ENCODE peak calls at places on chromosomes 13 and 19, in seven cellular contexts. One of them, this sample, is unnamed.

GRCh38 chr13:30551194-30551593 is 66.5 kb upstream of the USPL1 start:
- DNase-seq in cardiac fibroblast: peak
- DNase-seq in brain microvascular endothelial cell: no peak
- DNase-seq in ovary: no peak
- DNase-seq in T-helper 2 cell: peak
- DNase-seq in ACHN: peak
- DNase-seq in hippocampal formation: no peak
- DNase-seq in this sample: no peak

GRCh38 chr13:45812599-45813372 is 38.8 kb downstream of the SIAH3 start:
- DNase-seq in ACHN: no peak
- DNase-seq in hippocampal formation: no peak
- DNase-seq in ovary: no peak
- DNase-seq in cardiac fibroblast: no peak
- DNase-seq in brain microvascular endothelial cell: no peak
- DNase-seq in T-helper 2 cell: no peak
- DNase-seq in this sample: no peak

GRCh38 chr19:11263726-11264125 is 1.4 kb upstream of the DOCK6 start:
- DNase-seq in ACHN: no peak
- DNase-seq in ovary: no peak
- DNase-seq in hippocampal formation: no peak
- DNase-seq in T-helper 2 cell: no peak
- DNase-seq in brain microvascular endothelial cell: no peak
- DNase-seq in cardiac fibroblast: no peak
- DNase-seq in this sample: peak

GRCh38 chr13:59458908-59459579 is 704.7 kb downstream of the DIAPH3 start:
- DNase-seq in T-helper 2 cell: no peak
- DNase-seq in hippocampal formation: no peak
- DNase-seq in ovary: no peak
- DNase-seq in brain microvascular endothelial cell: peak
- DNase-seq in cardiac fibroblast: peak
- DNase-seq in ACHN: no peak
- DNase-seq in this sample: no peak

GRCh38 chr13:97640236-97640635 is 206.3 kb downstream of the RAP2A start:
- DNase-seq in T-helper 2 cell: no peak
- DNase-seq in ovary: no peak
- DNase-seq in cardiac fibroblast: no peak
- DNase-seq in hippocampal formation: no peak
- DNase-seq in brain microvascular endothelial cell: no peak
- DNase-seq in ACHN: no peak
- DNase-seq in this sample: no peak

GRCh38 chr19:14517446-14517839 is 754 bp downstream of the DNAJB1 start:
- DNase-seq in hippocampal formation: no peak
- DNase-seq in ACHN: no peak
- DNase-seq in brain microvascular endothelial cell: no peak
- DNase-seq in ovary: no peak
- DNase-seq in T-helper 2 cell: no peak
- DNase-seq in cardiac fibroblast: peak
- DNase-seq in this sample: no peak

GRCh38 chr13:106133025-106133424 is 402.4 kb downstream of the EFNB2 start:
- DNase-seq in ovary: no peak
- DNase-seq in brain microvascular endothelial cell: peak
- DNase-seq in cardiac fibroblast: peak
- DNase-seq in ACHN: peak
- DNase-seq in hippocampal formation: no peak
- DNase-seq in T-helper 2 cell: no peak
- DNase-seq in this sample: peak

GRCh38 chr13:96982672-96983071 is 11.6 kb downstream of the OXGR1 start:
- DNase-seq in hippocampal formation: no peak
- DNase-seq in brain microvascular endothelial cell: peak
- DNase-seq in ACHN: no peak
- DNase-seq in T-helper 2 cell: no peak
- DNase-seq in cardiac fibroblast: peak
- DNase-seq in ovary: no peak
- DNase-seq in this sample: no peak

GRCh38 chr13:106314417-106314816 is 221.0 kb downstream of the EFNB2 start:
- DNase-seq in hippocampal formation: no peak
- DNase-seq in ACHN: no peak
- DNase-seq in cardiac fibroblast: no peak
- DNase-seq in brain microvascular endothelial cell: no peak
- DNase-seq in T-helper 2 cell: no peak
- DNase-seq in ovary: no peak
- DNase-seq in this sample: peak

GRCh38 chr13:29427937-29428309 is 167.6 kb downstream of the SLC7A1 start:
- DNase-seq in brain microvascular endothelial cell: no peak
- DNase-seq in T-helper 2 cell: no peak
- DNase-seq in ACHN: no peak
- DNase-seq in ovary: no peak
- DNase-seq in cardiac fibroblast: no peak
- DNase-seq in hippocampal formation: no peak
- DNase-seq in this sample: no peak

GRCh38 chr13:36918246-36919060 is 1.6 kb downstream of the SMAD9 start:
- DNase-seq in cardiac fibroblast: no peak
- DNase-seq in brain microvascular endothelial cell: peak
- DNase-seq in hippocampal formation: peak
- DNase-seq in T-helper 2 cell: no peak
- DNase-seq in ACHN: peak
- DNase-seq in ovary: no peak
- DNase-seq in this sample: peak

GRCh38 chr19:9782282-9782681 is 13.7 kb upstream of the ZNF846 start:
- DNase-seq in hippocampal formation: no peak
- DNase-seq in ovary: no peak
- DNase-seq in cardiac fibroblast: no peak
- DNase-seq in brain microvascular endothelial cell: no peak
- DNase-seq in ACHN: no peak
- DNase-seq in T-helper 2 cell: no peak
- DNase-seq in this sample: peak

GRCh38 chr13:27172495-27172842 is 858 bp upstream of the USP12 start:
- DNase-seq in brain microvascular endothelial cell: peak
- DNase-seq in hippocampal formation: no peak
- DNase-seq in ACHN: peak
- DNase-seq in cardiac fibroblast: no peak
- DNase-seq in ovary: no peak
- DNase-seq in T-helper 2 cell: peak
- DNase-seq in this sample: peak

GRCh38 chr13:40982772-40983171 is 36.3 kb downstream of the ELF1 start:
- DNase-seq in ovary: no peak
- DNase-seq in brain microvascular endothelial cell: peak
- DNase-seq in cardiac fibroblast: peak
- DNase-seq in hippocampal formation: no peak
- DNase-seq in T-helper 2 cell: peak
- DNase-seq in ACHN: no peak
- DNase-seq in this sample: peak

GRCh38 chr13:113448545-113448884 is 4.8 kb downstream of the ADPRHL1 start:
- DNase-seq in hippocampal formation: no peak
- DNase-seq in cardiac fibroblast: no peak
- DNase-seq in ACHN: no peak
- DNase-seq in T-helper 2 cell: no peak
- DNase-seq in brain microvascular endothelial cell: no peak
- DNase-seq in ovary: peak
- DNase-seq in this sample: peak

GRCh38 chr19:9848060-9848459 is 12.9 kb downstream of the PIN1 start:
- DNase-seq in cardiac fibroblast: no peak
- DNase-seq in hippocampal formation: peak
- DNase-seq in ovary: no peak
- DNase-seq in ACHN: no peak
- DNase-seq in brain microvascular endothelial cell: no peak
- DNase-seq in T-helper 2 cell: peak
- DNase-seq in this sample: no peak

GRCh38 chr13:30963794-30964193 is 31.3 kb downstream of the TEX26 start:
- DNase-seq in cardiac fibroblast: peak
- DNase-seq in brain microvascular endothelial cell: peak
- DNase-seq in ACHN: peak
- DNase-seq in ovary: no peak
- DNase-seq in T-helper 2 cell: no peak
- DNase-seq in hippocampal formation: no peak
- DNase-seq in this sample: no peak

GRCh38 chr19:12995596-12996541 is 594 bp downstream of the NFIX start:
- DNase-seq in T-helper 2 cell: no peak
- DNase-seq in cardiac fibroblast: peak
- DNase-seq in brain microvascular endothelial cell: no peak
- DNase-seq in hippocampal formation: no peak
- DNase-seq in ACHN: peak
- DNase-seq in ovary: peak
- DNase-seq in this sample: no peak

GRCh38 chr13:76828316-76828741 is 57.9 kb downstream of the KCTD12 start:
- DNase-seq in T-helper 2 cell: peak
- DNase-seq in ovary: no peak
- DNase-seq in hippocampal formation: no peak
- DNase-seq in cardiac fibroblast: peak
- DNase-seq in brain microvascular endothelial cell: no peak
- DNase-seq in ACHN: no peak
- DNase-seq in this sample: no peak

GRCh38 chr19:16896913-16897571 is 8.2 kb downstream of the F2RL3 start:
- DNase-seq in T-helper 2 cell: peak
- DNase-seq in ACHN: peak
- DNase-seq in ovary: peak
- DNase-seq in cardiac fibroblast: peak
- DNase-seq in brain microvascular endothelial cell: peak
- DNase-seq in hippocampal formation: peak
- DNase-seq in this sample: peak

GRCh38 chr19:6501740-6502648 is at the start of gene TUBB4A:
- DNase-seq in T-helper 2 cell: peak
- DNase-seq in ACHN: peak
- DNase-seq in hippocampal formation: peak
- DNase-seq in cardiac fibroblast: no peak
- DNase-seq in ovary: no peak
- DNase-seq in brain microvascular endothelial cell: no peak
- DNase-seq in this sample: no peak

GRCh38 chr19:38281820-38282566 is 17.6 kb downstream of the SPINT2 start:
- DNase-seq in hippocampal formation: no peak
- DNase-seq in ACHN: no peak
- DNase-seq in ovary: no peak
- DNase-seq in brain microvascular endothelial cell: no peak
- DNase-seq in cardiac fibroblast: no peak
- DNase-seq in T-helper 2 cell: peak
- DNase-seq in this sample: no peak

GRCh38 chr19:55079400-55080038 is 3.9 kb downstream of the EPS8L1 start:
- DNase-seq in brain microvascular endothelial cell: no peak
- DNase-seq in cardiac fibroblast: no peak
- DNase-seq in ACHN: no peak
- DNase-seq in hippocampal formation: no peak
- DNase-seq in T-helper 2 cell: no peak
- DNase-seq in ovary: no peak
- DNase-seq in this sample: no peak

GRCh38 chr13:20359335-20359734 is 127.2 kb upstream of the GJB6 start:
- DNase-seq in brain microvascular endothelial cell: peak
- DNase-seq in ovary: no peak
- DNase-seq in T-helper 2 cell: peak
- DNase-seq in ACHN: peak
- DNase-seq in hippocampal formation: no peak
- DNase-seq in cardiac fibroblast: peak
- DNase-seq in this sample: peak

GRCh38 chr19:13042443-13043130 is 47.3 kb downstream of the NFIX start:
- DNase-seq in ACHN: no peak
- DNase-seq in brain microvascular endothelial cell: no peak
- DNase-seq in ovary: no peak
- DNase-seq in T-helper 2 cell: no peak
- DNase-seq in cardiac fibroblast: peak
- DNase-seq in hippocampal formation: no peak
- DNase-seq in this sample: no peak

GRCh38 chr19:5881543-5882299 is 11.4 kb upstream of the FUT5 start:
- DNase-seq in cardiac fibroblast: no peak
- DNase-seq in hippocampal formation: no peak
- DNase-seq in T-helper 2 cell: no peak
- DNase-seq in ovary: no peak
- DNase-seq in brain microvascular endothelial cell: no peak
- DNase-seq in ACHN: no peak
- DNase-seq in this sample: no peak

GRCh38 chr19:23554548-23554947 is 132.5 kb downstream of the ZNF675 start:
- DNase-seq in ACHN: no peak
- DNase-seq in ovary: no peak
- DNase-seq in cardiac fibroblast: peak
- DNase-seq in T-helper 2 cell: no peak
- DNase-seq in brain microvascular endothelial cell: no peak
- DNase-seq in hippocampal formation: no peak
- DNase-seq in this sample: peak

GRCh38 chr13:50030315-50030714 is 15.1 kb downstream of the KCNRG start:
- DNase-seq in ACHN: no peak
- DNase-seq in brain microvascular endothelial cell: no peak
- DNase-seq in cardiac fibroblast: peak
- DNase-seq in T-helper 2 cell: no peak
- DNase-seq in ovary: no peak
- DNase-seq in hippocampal formation: no peak
- DNase-seq in this sample: no peak

GRCh38 chr19:2546128-2547032 is 70.5 kb downstream of the GADD45B start:
- DNase-seq in T-helper 2 cell: no peak
- DNase-seq in cardiac fibroblast: peak
- DNase-seq in ovary: peak
- DNase-seq in brain microvascular endothelial cell: peak
- DNase-seq in hippocampal formation: peak
- DNase-seq in ACHN: no peak
- DNase-seq in this sample: peak

GRCh38 chr13:112897956-112898785 is 70.8 kb upstream of the MCF2L start:
- DNase-seq in ovary: no peak
- DNase-seq in ACHN: no peak
- DNase-seq in T-helper 2 cell: no peak
- DNase-seq in hippocampal formation: no peak
- DNase-seq in brain microvascular endothelial cell: no peak
- DNase-seq in cardiac fibroblast: no peak
- DNase-seq in this sample: no peak

GRCh38 chr19:44587863-44588752 is 25.3 kb upstream of the IGSF23 start:
- DNase-seq in ovary: no peak
- DNase-seq in brain microvascular endothelial cell: peak
- DNase-seq in ACHN: peak
- DNase-seq in cardiac fibroblast: peak
- DNase-seq in T-helper 2 cell: peak
- DNase-seq in hippocampal formation: no peak
- DNase-seq in this sample: peak

GRCh38 chr13:112959701-112960542 is 9.1 kb upstream of the MCF2L start:
- DNase-seq in cardiac fibroblast: no peak
- DNase-seq in brain microvascular endothelial cell: no peak
- DNase-seq in T-helper 2 cell: no peak
- DNase-seq in hippocampal formation: no peak
- DNase-seq in ovary: no peak
- DNase-seq in ACHN: no peak
- DNase-seq in this sample: no peak

GRCh38 chr19:31220540-31220939 is 128.7 kb downstream of the TSHZ3 start:
- DNase-seq in ovary: no peak
- DNase-seq in T-helper 2 cell: peak
- DNase-seq in cardiac fibroblast: peak
- DNase-seq in brain microvascular endothelial cell: no peak
- DNase-seq in ACHN: peak
- DNase-seq in hippocampal formation: no peak
- DNase-seq in this sample: no peak

GRCh38 chr19:41551212-41551610 is 24.8 kb upstream of the CEACAM21 start:
- DNase-seq in cardiac fibroblast: no peak
- DNase-seq in T-helper 2 cell: no peak
- DNase-seq in hippocampal formation: no peak
- DNase-seq in ovary: no peak
- DNase-seq in brain microvascular endothelial cell: no peak
- DNase-seq in ACHN: no peak
- DNase-seq in this sample: no peak

GRCh38 chr19:15265849-15266248 is 33.6 kb upstream of the EPHX3 start:
- DNase-seq in brain microvascular endothelial cell: peak
- DNase-seq in ovary: peak
- DNase-seq in hippocampal formation: peak
- DNase-seq in ACHN: peak
- DNase-seq in T-helper 2 cell: no peak
- DNase-seq in cardiac fibroblast: peak
- DNase-seq in this sample: no peak

GRCh38 chr13:95326695-95327094 is 25.4 kb upstream of the ABCC4 start:
- DNase-seq in ovary: no peak
- DNase-seq in brain microvascular endothelial cell: no peak
- DNase-seq in cardiac fibroblast: no peak
- DNase-seq in hippocampal formation: no peak
- DNase-seq in ACHN: no peak
- DNase-seq in T-helper 2 cell: no peak
- DNase-seq in this sample: no peak

GRCh38 chr19:44689290-44690130 is 9.4 kb upstream of the CEACAM16 start:
- DNase-seq in hippocampal formation: peak
- DNase-seq in cardiac fibroblast: peak
- DNase-seq in brain microvascular endothelial cell: peak
- DNase-seq in ACHN: peak
- DNase-seq in T-helper 2 cell: peak
- DNase-seq in ovary: peak
- DNase-seq in this sample: peak

GRCh38 chr19:5694167-5694951 is 4.3 kb downstream of the RPL36 start:
- DNase-seq in brain microvascular endothelial cell: no peak
- DNase-seq in ACHN: no peak
- DNase-seq in T-helper 2 cell: no peak
- DNase-seq in ovary: no peak
- DNase-seq in hippocampal formation: no peak
- DNase-seq in cardiac fibroblast: no peak
- DNase-seq in this sample: no peak